ENCODE peak calls at places on chromosomes 6 and 20, in eight cellular contexts. V, O, R, F, Z, H, L and K are unnamed samples.

GRCh38 chr6:168307695-168308021 is 11.9 kb downstream of the DACT2 start:
- DNase-seq in O (no peak), L (no peak), F (no peak), H (no peak), Z (no peak), R (no peak), V (no peak), K (no peak)

GRCh38 chr20:19712737-19713260 is 45.3 kb upstream of the RIN2 start:
- DNase-seq in Z (no peak), F (no peak), V (no peak), R (no peak), L (no peak), O (no peak), H (no peak), K (peak; percentile 21)

GRCh38 chr6:95529762-95530161 is 47.6 kb upstream of the MANEA start:
- DNase-seq in V (no peak), H (no peak), Z (no peak), F (no peak), R (no peak), L (no peak), O (no peak), K (no peak)

GRCh38 chr20:62104791-62105345 is 17.4 kb upstream of the LSM14B start:
- DNase-seq in L (peak; percentile 10), Z (no peak), V (no peak), R (peak; percentile 67), F (no peak), H (no peak), O (no peak), K (no peak)

GRCh38 chr6:132300323-132300949 is 100.8 kb downstream of the MOXD1 start:
- DNase-seq in V (no peak), Z (no peak), H (no peak), R (peak; percentile 73), O (peak; percentile 41), F (peak; percentile 59), L (peak; percentile 80), K (peak; percentile 53)

GRCh38 chr6:40891686-40892085 is 147.3 kb downstream of the UNC5CL start:
- DNase-seq in F (no peak), L (no peak), V (no peak), O (no peak), Z (no peak), H (no peak), R (no peak), K (no peak)

GRCh38 chr6:12709116-12709515 is 7.5 kb upstream of the PHACTR1 start:
- DNase-seq in F (no peak), V (no peak), Z (no peak), R (peak; percentile 25), L (no peak), O (no peak), H (no peak), K (no peak)

GRCh38 chr6:134491473-134491872 is 173.6 kb upstream of the SGK1 start:
- DNase-seq in L (peak; percentile 67), Z (no peak), H (no peak), V (no peak), O (no peak), F (no peak), R (peak; percentile 70), K (no peak)

GRCh38 chr6:4660377-4661321 is 115.6 kb upstream of the CDYL start:
- DNase-seq in V (no peak), O (no peak), H (no peak), F (no peak), R (peak; percentile 13), L (no peak), Z (no peak), K (no peak)

GRCh38 chr20:37986873-37987601 is 46.2 kb downstream of the TTI1 start:
- DNase-seq in F (no peak), R (peak; percentile 19), L (peak; percentile 60), Z (no peak), H (no peak), O (no peak), V (no peak), K (no peak)

GRCh38 chr6:71197770-71198169 is 90.8 kb upstream of the OGFRL1 start:
- DNase-seq in V (no peak), L (peak; percentile 27), R (peak; percentile 92), Z (no peak), H (no peak), F (no peak), O (no peak), K (no peak)

GRCh38 chr6:127972815-127973214 is 72.0 kb upstream of the THEMIS start:
- DNase-seq in F (no peak), L (no peak), H (no peak), V (no peak), Z (no peak), R (peak; percentile 19), O (no peak), K (no peak)